ENCODE peak calls at places on chromosomes 11 and 22, in six cellular contexts. E is H1, F is fibroblast of lung, U is endothelial cell of umbilical vein, Q is neural progenitor cell, C is GM23338. N is an unnamed sample.
A peak's percentile ranks its signal among the peaks of the same experiment; 100 is the strongest.

GRCh38 chr22:42769574-42770447 is 49.1 kb upstream of the A4GALT start:
- DNase-seq in C (no peak), Q (peak; percentile 1), U (peak; percentile 62), E (no peak), F (peak; percentile 89), N (no peak)

GRCh38 chr22:36486619-36487384 is 5.4 kb upstream of the TXN2 start:
- DNase-seq in E (no peak), U (peak; percentile 43), C (peak; percentile 81), Q (peak; percentile 77), F (peak; percentile 61), N (peak; percentile 61)

GRCh38 chr11:1521382-1522080 is 35.0 kb upstream of the MOB2 start:
- DNase-seq in F (no peak), Q (no peak), C (no peak), U (no peak), E (no peak), N (no peak)

GRCh38 chr11:10272132-10272531 is 21.9 kb downstream of the SBF2 start:
- DNase-seq in Q (no peak), C (no peak), U (no peak), F (peak; percentile 12), E (no peak), N (no peak)

GRCh38 chr11:128867277-128867676 is at the start of gene KCNJ1:
- DNase-seq in E (no peak), C (no peak), F (no peak), Q (no peak), U (no peak), N (no peak)

GRCh38 chr11:95711162-95711944 is 78.2 kb downstream of the FAM76B start:
- DNase-seq in F (peak; percentile 18), E (no peak), C (no peak), Q (no peak), U (no peak), N (no peak)

GRCh38 chr11:304915-305833 is 2.4 kb upstream of the IFITM2 start:
- DNase-seq in C (peak; percentile 94), Q (peak; percentile 81), U (peak; percentile 78), F (peak; percentile 88), E (no peak), N (peak; percentile 64)

GRCh38 chr11:64498151-64498550 is 92.9 kb upstream of the SLC22A12 start:
- DNase-seq in Q (no peak), U (no peak), F (no peak), C (no peak), E (no peak), N (no peak)

GRCh38 chr22:28768701-28769393 is 3.6 kb upstream of the CCDC117 start:
- DNase-seq in E (no peak), U (no peak), C (no peak), Q (no peak), F (no peak), N (no peak)

GRCh38 chr11:116707250-116707649 is 65.5 kb downstream of the BUD13 start:
- DNase-seq in F (no peak), E (no peak), C (peak; percentile 62), Q (no peak), U (no peak), N (no peak)

GRCh38 chr11:43789700-43790443 is 90.8 kb upstream of the ALKBH3 start:
- DNase-seq in E (no peak), C (no peak), Q (no peak), U (peak; percentile 8), F (peak; percentile 55), N (no peak)

DNA sequence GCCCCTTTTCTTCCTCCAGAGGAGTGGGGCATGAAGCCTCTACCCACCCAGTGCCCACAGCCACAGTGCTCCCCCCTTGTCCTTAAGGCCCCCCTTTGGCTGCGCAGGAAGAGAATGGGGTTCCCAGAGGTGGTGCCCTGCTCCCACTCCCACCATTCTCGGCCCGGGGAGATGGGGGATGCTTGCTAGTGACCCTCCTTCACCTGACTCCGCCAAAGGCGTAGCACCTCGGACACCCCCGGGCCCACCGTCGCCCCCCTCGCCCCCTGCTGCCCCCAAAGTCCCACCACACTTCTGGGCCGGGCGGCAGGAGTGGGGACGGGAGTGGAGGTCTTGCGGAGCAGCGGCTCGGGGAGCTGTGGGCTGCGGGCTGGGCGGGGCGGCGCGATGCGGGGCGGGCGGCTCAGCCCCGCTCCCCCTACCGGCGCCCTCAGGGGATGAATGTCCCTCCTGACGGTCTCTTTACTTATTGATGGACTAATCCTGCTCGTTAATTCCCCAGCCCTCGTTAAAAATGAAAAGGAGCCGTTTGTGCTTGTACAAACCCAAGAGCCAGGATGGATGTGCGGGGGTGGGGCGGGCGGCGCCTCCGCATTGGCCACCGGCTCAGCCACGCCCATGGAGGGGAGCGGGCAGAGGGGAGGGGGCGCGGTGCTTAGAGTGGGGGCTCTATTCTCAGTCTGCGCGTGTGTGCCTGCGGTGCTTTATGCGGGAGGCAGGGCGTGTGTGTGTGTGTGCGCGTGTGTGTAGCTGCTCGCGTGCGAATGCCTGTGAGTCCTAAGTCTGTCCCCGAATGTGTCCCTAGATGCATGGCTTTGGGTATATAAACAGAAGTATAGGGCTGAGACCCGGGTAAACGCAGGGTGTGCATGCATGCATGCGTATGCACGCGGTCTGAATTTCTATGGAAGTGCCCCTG is 25.6 kb downstream of the SYT7 start:
- DNase-seq in Q (peak; percentile 88), U (no peak), C (peak; percentile 68), E (no peak), F (no peak), N (peak; percentile 52)
- TF ChIP-seq EZH2 in Q (no peak), U (peak; percentile 84), C (no peak), E (no peak), F (peak; percentile 56), N (peak; percentile 57)

DNA sequence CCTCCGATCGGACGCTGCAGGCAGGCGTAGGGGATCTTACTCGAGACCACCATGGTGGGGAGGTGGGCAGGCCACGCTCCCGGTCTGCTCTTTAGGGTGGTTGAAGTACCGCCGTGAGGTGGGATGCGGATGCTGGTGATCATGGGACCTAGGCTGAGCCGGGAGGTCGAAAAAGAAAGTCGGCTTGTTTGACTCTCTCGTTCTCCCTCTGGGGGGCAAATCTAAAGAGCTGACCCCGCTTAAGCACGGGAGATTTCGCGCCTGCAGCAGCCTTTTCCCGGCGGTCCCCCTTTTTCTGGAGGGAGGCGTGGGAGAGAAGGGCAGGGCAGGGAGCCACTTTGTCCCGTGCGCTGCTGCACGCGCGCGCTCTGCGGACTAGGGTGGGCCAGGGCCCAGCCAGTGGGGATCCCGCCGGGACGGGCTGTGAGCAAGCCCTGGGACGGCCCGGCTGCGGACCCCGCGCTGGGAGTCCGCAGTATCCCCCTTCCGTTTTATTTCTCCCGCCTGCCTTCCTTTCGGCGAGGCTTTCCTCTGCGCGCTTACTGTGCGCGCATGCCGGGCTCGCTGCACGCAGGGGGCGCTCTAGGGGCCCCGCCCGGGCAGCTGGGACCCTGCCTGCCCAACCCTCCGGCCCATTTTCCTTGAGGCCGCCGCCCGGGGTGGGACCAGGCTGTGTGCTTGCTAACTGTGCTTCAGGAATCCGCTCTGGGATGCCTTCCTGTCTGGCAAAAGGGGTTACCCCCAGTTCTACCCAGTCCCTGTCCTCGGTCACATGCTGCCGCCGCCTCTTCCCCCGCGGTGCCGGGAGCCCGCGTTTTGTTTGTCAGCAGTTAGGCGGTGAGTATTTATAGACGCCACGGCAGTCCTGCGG is 81.0 kb downstream of the PRR5L start:
- DNase-seq in U (peak; percentile 35), E (peak; percentile 56), C (peak; percentile 87), F (no peak), Q (peak; percentile 85), N (peak; percentile 91)
- TF ChIP-seq EZH2 in U (peak; percentile 55), E (peak; percentile 59), C (peak; percentile 17), F (peak; percentile 23), Q (no peak), N (no peak)

GRCh38 chr11:65558002-65558784 is at the start of gene LTBP3:
- DNase-seq in F (peak; percentile 78), E (no peak), U (peak; percentile 84), Q (peak; percentile 69), C (peak; percentile 80), N (peak; percentile 87)
- TF ChIP-seq EZH2 in F (no peak), E (no peak), U (no peak), Q (peak; percentile 46), C (no peak), N (no peak)

GRCh38 chr11:119423459-119424254 is 685 bp upstream of the THY1 start:
- DNase-seq in C (no peak), Q (no peak), E (no peak), F (no peak), U (no peak), N (peak; percentile 42)
- TF ChIP-seq EZH2 in C (no peak), Q (no peak), E (no peak), F (no peak), U (no peak), N (no peak)

GRCh38 chr11:71341173-71341572 is 88.8 kb upstream of the SHANK2 start:
- DNase-seq in U (no peak), C (no peak), E (no peak), Q (no peak), F (no peak), N (no peak)

GRCh38 chr11:71341596-71341995 is 89.2 kb upstream of the SHANK2 start:
- DNase-seq in F (no peak), U (no peak), C (no peak), E (no peak), Q (no peak), N (no peak)

GRCh38 chr11:71343828-71344400 is 91.5 kb upstream of the SHANK2 start:
- DNase-seq in U (no peak), Q (no peak), E (no peak), F (no peak), C (no peak), N (no peak)

GRCh38 chr11:71342951-71343827 is 90.8 kb upstream of the SHANK2 start:
- DNase-seq in C (peak; percentile 91), E (peak; percentile 50), Q (peak; percentile 72), F (peak; percentile 12), U (no peak), N (peak; percentile 61)

GRCh38 chr11:71342116-71342515 is 89.7 kb upstream of the SHANK2 start:
- DNase-seq in E (no peak), Q (no peak), U (no peak), F (peak; percentile 40), C (no peak), N (no peak)
- TF ChIP-seq EZH2 in E (no peak), Q (no peak), U (no peak), F (no peak), C (no peak), N (no peak)

N was measured in A673.